ENCODE peak calls at places on chromosomes 13 and 19, in five cellular contexts. K is naive thymus-derived CD8-positive, alpha-beta T cell; N is substantia nigra; Y is stimulated activated effector memory CD8-positive, alpha-beta T cell treated with anti-CD3 and anti-CD28 coated beads, Interleukin-12 subunit alpha, Interleukin-12 subunit beta, amount 100 ng/mL, for 72 hours; F is neuronal stem cell. P is an unnamed sample.

GRCh38 chr13:82058364-82058763 is 1717.4 kb upstream of the SPRY2 start:
- DNase-seq in Y (no peak), N (no peak), F (no peak), K (no peak), P (no peak)

GRCh38 chr13:29954082-29955043 is 103.9 kb upstream of the UBL3 start:
- DNase-seq in F (no peak), K (peak), N (no peak), Y (peak), P (peak)

GRCh38 chr19:8088752-8089663 is 36.4 kb downstream of the CCL25 start:
- DNase-seq in Y (no peak), F (no peak), K (no peak), N (no peak), P (no peak)

GRCh38 chr19:54154603-54155345 is 4.7 kb downstream of the LENG1 start:
- DNase-seq in Y (no peak), K (no peak), N (no peak), F (no peak), P (no peak)

GRCh38 chr19:6007866-6008265 is 29.9 kb upstream of the RANBP3 start:
- DNase-seq in N (no peak), F (no peak), K (no peak), Y (no peak), P (no peak)

GRCh38 chr13:24149306-24150032 is 11.1 kb upstream of the SPATA13 start:
- DNase-seq in F (no peak), K (no peak), N (no peak), Y (no peak), P (no peak)

GRCh38 chr13:94390881-94391280 is 88.6 kb downstream of the DCT start:
- DNase-seq in Y (no peak), K (no peak), N (no peak), F (no peak), P (no peak)

GRCh38 chr19:33486407-33486806 is 35.2 kb downstream of the PEPD start:
- DNase-seq in N (no peak), F (no peak), Y (no peak), K (no peak), P (no peak)

GRCh38 chr13:88622362-88622973 is 951.3 kb downstream of the SLITRK5 start:
- DNase-seq in K (no peak), N (no peak), F (no peak), Y (no peak), P (no peak)

GRCh38 chr19:49786432-49786831 is 19.6 kb downstream of the AP2A1 start:
- DNase-seq in N (no peak), F (no peak), K (no peak), Y (no peak), P (no peak)

GRCh38 chr19:33110201-33110910 is 21.6 kb upstream of the WDR88 start:
- DNase-seq in F (no peak), N (no peak), K (no peak), Y (no peak), P (no peak)

GRCh38 chr19:46977548-46977947 is 42.1 kb upstream of the NPAS1 start:
- DNase-seq in K (no peak), F (no peak), N (no peak), Y (no peak), P (no peak)

GRCh38 chr19:18060472-18060871 is 26.3 kb downstream of the IL12RB1 start:
- DNase-seq in K (no peak), F (no peak), Y (no peak), N (no peak), P (no peak)

GRCh38 chr13:74015137-74015536 is 119.1 kb downstream of the KLF12 start:
- DNase-seq in K (no peak), Y (no peak), F (no peak), N (no peak), P (no peak)

GRCh38 chr13:91369432-91369831 is 21.9 kb downstream of the MIR17HG start:
- DNase-seq in N (no peak), F (no peak), K (no peak), Y (no peak), P (no peak)

GRCh38 chr13:38947049-38947448 is 43.6 kb downstream of the STOML3 start:
- DNase-seq in F (no peak), Y (no peak), K (no peak), N (no peak), P (no peak)

GRCh38 chr19:7953060-7953459 is 9.6 kb upstream of the TIMM44 start:
- DNase-seq in N (no peak), K (no peak), Y (no peak), F (no peak), P (no peak)

GRCh38 chr19:44401787-44402115 is 343 bp upstream of the ZNF285 start:
- DNase-seq in Y (no peak), N (no peak), F (no peak), K (no peak), P (no peak)

GRCh38 chr19:44113138-44113783 is at the start of gene ZNF225:
- DNase-seq in K (peak), N (peak), F (peak), Y (peak), P (peak)

GRCh38 chr13:26529441-26529840 is 28.0 kb upstream of the WASF3 start:
- DNase-seq in K (no peak), Y (no peak), N (peak), F (peak), P (no peak)

GRCh38 chr13:30394798-30395191 is 27.5 kb upstream of the UBE2L5 start:
- DNase-seq in K (no peak), F (no peak), Y (no peak), N (no peak), P (no peak)

GRCh38 chr13:76667551-76667950 is 218.7 kb downstream of the KCTD12 start:
- DNase-seq in N (no peak), K (no peak), F (no peak), Y (no peak), P (no peak)

GRCh38 chr19:46602392-46603194 is 1.5 kb downstream of the CALM3 start:
- DNase-seq in Y (peak), F (no peak), N (peak), K (no peak), P (no peak)

GRCh38 chr13:99892189-99892588 is 79.4 kb downstream of the ZIC5 start:
- DNase-seq in Y (peak), F (peak), N (no peak), K (no peak), P (no peak)

GRCh38 chr19:50514346-50515167 is 844 bp upstream of the ASPDH start:
- DNase-seq in N (peak), F (no peak), K (no peak), Y (no peak), P (no peak)

GRCh38 chr19:11587302-11587972 is 9.8 kb upstream of the ZNF627 start:
- DNase-seq in F (peak), Y (peak), K (peak), N (peak), P (peak)

GRCh38 chr19:10271543-10272086 is 695 bp downstream of the ICAM1 start:
- DNase-seq in K (no peak), N (no peak), F (no peak), Y (peak), P (no peak)

GRCh38 chr19:18090545-18091216 is 3.9 kb upstream of the IL12RB1 start:
- DNase-seq in Y (no peak), N (peak), K (no peak), F (no peak), P (no peak)

GRCh38 chr19:12834976-12835757 is 788 bp upstream of the RTBDN start:
- DNase-seq in F (no peak), N (no peak), K (no peak), Y (peak), P (no peak)

P was measured in osteocyte.